ENCODE peak calls at places on chromosome 10, in five cellular contexts. J is body of pancreas; U is CD8-positive, alpha-beta memory T cell; F is Daoy; R is stimulated activated CD4-positive, alpha-beta T cell treated with anti-CD3 and anti-CD28 coated beads, TNF-alpha, amount 100 ng/mL, for 1 hour. M is an unnamed sample.

GRCh38 chr10:130800281-130800680 is 511.2 kb downstream of the TCERG1L start:
- DNase-seq in J (no peak), U (no peak), F (no peak), R (no peak), M (no peak)

GRCh38 chr10:3995302-3996210 is 210.5 kb upstream of the KLF6 start:
- DNase-seq in J (no peak), U (no peak), F (peak), R (no peak), M (no peak)

GRCh38 chr10:13233358-13233757 is 816 bp downstream of the UCMA start:
- DNase-seq in J (no peak), U (no peak), F (no peak), R (no peak), M (no peak)

GRCh38 chr10:98138031-98138430 is 3.6 kb downstream of the R3HCC1L start:
- DNase-seq in J (no peak), U (no peak), F (no peak), R (no peak), M (peak)

GRCh38 chr10:88707429-88708110 is 1.5 kb downstream of the LIPK start:
- DNase-seq in J (no peak), U (no peak), F (peak), R (no peak), M (no peak)

GRCh38 chr10:44295619-44296222 is 89.2 kb downstream of the CXCL12 start:
- DNase-seq in J (no peak), U (no peak), F (no peak), R (no peak), M (no peak)

GRCh38 chr10:96612052-96612830 is 25.4 kb upstream of the TM9SF3 start:
- DNase-seq in J (no peak), U (no peak), F (no peak), R (no peak), M (no peak)

GRCh38 chr10:132540456-132540855 is 2.9 kb downstream of the INPP5A start:
- DNase-seq in J (peak), U (no peak), F (no peak), R (no peak), M (no peak)

GRCh38 chr10:35821339-35821911 is 179.3 kb upstream of the FZD8 start:
- DNase-seq in J (no peak), U (no peak), F (peak), R (no peak), M (no peak)

GRCh38 chr10:132687893-132688579 is 97.9 kb downstream of the NKX6-2 start:
- DNase-seq in J (peak), U (no peak), F (no peak), R (no peak), M (no peak)